ENCODE peak calls at places on chromosomes 4 and X, in eight cellular contexts. I, S, M, Y, D, X, Z and K are unnamed samples.

GRCh38 chrX:107559506-107559905 is 68.8 kb upstream of the PRPS1 start:
- DNase-seq in I (no peak), S (peak), M (no peak), Y (no peak), D (no peak), X (no peak), Z (no peak), K (no peak)

GRCh38 chrX:11757397-11757728 is 674 bp upstream of the MSL3 start:
- DNase-seq in I (no peak), S (no peak), M (no peak), Y (no peak), D (no peak), X (no peak), Z (no peak), K (no peak)

GRCh38 chr4:168475745-168476144 is 4.5 kb downstream of the DDX60L start:
- DNase-seq in I (no peak), S (peak), M (peak), Y (no peak), D (no peak), X (no peak), Z (no peak), K (no peak)

GRCh38 chr4:174591243-174592021 is 69.1 kb upstream of the HPGD start:
- DNase-seq in I (no peak), S (no peak), M (no peak), Y (no peak), D (no peak), X (no peak), Z (no peak), K (no peak)

GRCh38 chr4:73429118-73429517 is 6.9 kb upstream of the AFP start:
- DNase-seq in I (no peak), S (no peak), M (no peak), Y (no peak), D (no peak), X (no peak), Z (no peak), K (no peak)

GRCh38 chr4:174255790-174256189 is 27.7 kb downstream of the FBXO8 start:
- DNase-seq in I (no peak), S (peak), M (no peak), Y (no peak), D (no peak), X (no peak), Z (peak), K (no peak)

GRCh38 chrX:19556202-19556601 is 40.9 kb upstream of the MAP3K15 start:
- DNase-seq in I (no peak), S (no peak), M (no peak), Y (no peak), D (no peak), X (no peak), Z (no peak), K (no peak)

GRCh38 chrX:83278988-83279387 is 229.1 kb upstream of the POU3F4 start:
- DNase-seq in I (no peak), S (no peak), M (no peak), Y (no peak), D (no peak), X (no peak), Z (no peak), K (no peak)

GRCh38 chr4:27011401-27011800 is 150.8 kb downstream of the STIM2 start:
- DNase-seq in I (no peak), S (no peak), M (no peak), Y (no peak), D (no peak), X (no peak), Z (no peak), K (no peak)

GRCh38 chrX:1528884-1529203 is 8.1 kb downstream of the P2RY8 start:
- DNase-seq in I (no peak), S (no peak), M (no peak), Y (no peak), D (no peak), X (no peak), Z (no peak), K (no peak)

GRCh38 chr4:71411976-71412375 is 73.2 kb downstream of the SLC4A4 start:
- DNase-seq in I (no peak), S (peak), M (no peak), Y (no peak), D (no peak), X (no peak), Z (no peak), K (peak)

GRCh38 chr4:99540287-99540939 is 23.4 kb downstream of the TRMT10A start:
- DNase-seq in I (no peak), S (no peak), M (no peak), Y (no peak), D (no peak), X (no peak), Z (no peak), K (no peak)